ENCODE peak calls at places on chromosomes 5 and 9, in five cellular contexts. I, Q, E, L and U are unnamed samples.

GRCh38 chr9:96655198-96655851 is at the start of gene PRXL2C:
- DNase-seq in I (no peak), Q (no peak), E (peak; percentile 87), L (peak; percentile 79), U (peak; percentile 53)

GRCh38 chr9:70205366-70206020 is 53.3 kb upstream of the SMC5 start:
- DNase-seq in I (no peak), Q (no peak), E (no peak), L (no peak), U (no peak)

GRCh38 chr9:16884373-16884772 is 13.9 kb upstream of the BNC2 start:
- DNase-seq in I (no peak), Q (no peak), E (no peak), L (no peak), U (no peak)

GRCh38 chr5:98938459-98938858 is 9.7 kb upstream of the CHD1 start:
- DNase-seq in I (no peak), Q (no peak), E (no peak), L (no peak), U (peak; percentile 33)

GRCh38 chr5:60372786-60373185 is 327.2 kb downstream of the DEPDC1B start:
- DNase-seq in I (no peak), Q (no peak), E (no peak), L (no peak), U (no peak)

GRCh38 chr5:157818368-157818767 is 40.6 kb downstream of the CLINT1 start:
- DNase-seq in I (no peak), Q (no peak), E (no peak), L (no peak), U (no peak)

GRCh38 chr9:107750741-107751521 is 261.4 kb upstream of the KLF4 start:
- DNase-seq in I (no peak), Q (peak; percentile 81), E (no peak), L (no peak), U (peak; percentile 93)

GRCh38 chr9:133461975-133462374 is 2.2 kb downstream of the CACFD1 start:
- DNase-seq in I (no peak), Q (no peak), E (no peak), L (no peak), U (no peak)

GRCh38 chr5:122756263-122756911 is 18.5 kb upstream of the SNX2 start:
- DNase-seq in I (no peak), Q (no peak), E (no peak), L (no peak), U (peak; percentile 83)

GRCh38 chr9:121463026-121463827 is 36.4 kb downstream of the GGTA1 start:
- DNase-seq in I (no peak), Q (peak; percentile 6), E (peak; percentile 81), L (peak; percentile 87), U (peak; percentile 54)

GRCh38 chr5:127683006-127683405 is 20.2 kb upstream of the CCDC192 start:
- DNase-seq in I (no peak), Q (no peak), E (no peak), L (no peak), U (peak; percentile 69)

GRCh38 chr9:127634698-127635097 is 22.6 kb downstream of the STXBP1 start:
- DNase-seq in I (no peak), Q (peak; percentile 16), E (no peak), L (no peak), U (no peak)

GRCh38 chr9:98333703-98334582 is 78.5 kb upstream of the TBC1D2 start:
- DNase-seq in I (no peak), Q (peak; percentile 66), E (no peak), L (no peak), U (peak; percentile 94)

GRCh38 chr9:136418182-136419091 is 8.0 kb downstream of the PMPCA start:
- DNase-seq in I (no peak), Q (no peak), E (no peak), L (no peak), U (no peak)

GRCh38 chr5:68224561-68225187 is 9.1 kb downstream of the PIK3R1 start:
- DNase-seq in I (no peak), Q (no peak), E (no peak), L (no peak), U (no peak)

GRCh38 chr5:64693636-64694035 is 3.3 kb downstream of the SHISAL2B start:
- DNase-seq in I (no peak), Q (no peak), E (no peak), L (no peak), U (no peak)

GRCh38 chr5:170444969-170445505 is 55.9 kb upstream of the KCNMB1 start:
- DNase-seq in I (no peak), Q (no peak), E (no peak), L (no peak), U (no peak)

GRCh38 chr9:129910628-129911567 is 75.6 kb downstream of the USP20 start:
- DNase-seq in I (no peak), Q (peak; percentile 95), E (peak; percentile 81), L (no peak), U (peak; percentile 91)

GRCh38 chr5:81850494-81850893 is 99.6 kb upstream of the SSBP2 start:
- DNase-seq in I (no peak), Q (no peak), E (no peak), L (no peak), U (no peak)

GRCh38 chr9:104747245-104747564 is 278 bp upstream of the NIPSNAP3A start:
- DNase-seq in I (no peak), Q (no peak), E (no peak), L (no peak), U (no peak)

GRCh38 chr5:14671414-14671813 is 6.9 kb downstream of the OTULIN start:
- DNase-seq in I (no peak), Q (no peak), E (no peak), L (no peak), U (peak; percentile 23)

GRCh38 chr9:133793471-133793870 is 55.3 kb upstream of the SARDH start:
- DNase-seq in I (no peak), Q (no peak), E (no peak), L (no peak), U (no peak)

GRCh38 chr5:115842089-115842881 is 550 bp downstream of the AP3S1 start:
- DNase-seq in I (no peak), Q (peak; percentile 51), E (no peak), L (peak; percentile 87), U (no peak)

GRCh38 chr9:36986548-36987408 is 47.3 kb downstream of the PAX5 start:
- DNase-seq in I (no peak), Q (no peak), E (no peak), L (no peak), U (no peak)
- H3K4me3 ChIP-seq in I (no peak overlapping the region), Q (no peak overlapping the region), E (no peak overlapping the region), L (peak overlapping the region; percentile 52), U (peak overlapping the region; percentile 6)

GRCh38 chr9:37730256-37730655 is 23.3 kb upstream of the TRMT10B start:
- DNase-seq in I (no peak), Q (no peak), E (no peak), L (no peak), U (no peak)
- TF ChIP-seq MAX in I (no peak), Q (no peak), E (no peak), L (no peak), U (no peak)

GRCh38 chr9:14350766-14351165 is 36.8 kb upstream of the NFIB start:
- DNase-seq in I (no peak), Q (no peak), E (no peak), L (no peak), U (peak; percentile 62)
- TF ChIP-seq EZH2 in I (no peak), Q (no peak), E (no peak), L (peak; percentile 54), U (no peak)

DNA sequence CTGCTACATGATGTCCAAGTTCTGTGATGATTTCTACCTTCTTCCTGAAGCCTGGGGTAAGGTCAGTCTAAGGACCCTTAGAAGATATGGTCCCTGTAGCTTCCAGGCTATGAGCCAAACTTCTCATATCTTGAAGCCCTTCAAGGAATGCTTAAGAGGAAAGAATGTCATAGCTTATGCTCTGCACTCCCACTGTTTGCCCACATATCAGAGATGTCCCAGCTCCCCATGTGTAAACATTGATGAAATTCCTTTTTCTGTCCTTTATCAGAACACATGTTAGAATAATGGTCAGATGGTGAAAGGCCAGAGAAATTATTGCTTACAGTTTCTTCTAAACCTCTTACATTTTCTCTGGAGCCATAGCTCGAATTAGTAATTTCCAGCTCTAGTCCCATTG is 41.4 kb upstream of the RUSC2 start:
- DNase-seq in I (no peak), Q (no peak), E (no peak), L (no peak), U (no peak)
- H3K4me3 ChIP-seq in I (no peak overlapping the region), Q (no peak overlapping the region), E (no peak overlapping the region), L (no peak overlapping the region), U (no peak overlapping the region)

DNA sequence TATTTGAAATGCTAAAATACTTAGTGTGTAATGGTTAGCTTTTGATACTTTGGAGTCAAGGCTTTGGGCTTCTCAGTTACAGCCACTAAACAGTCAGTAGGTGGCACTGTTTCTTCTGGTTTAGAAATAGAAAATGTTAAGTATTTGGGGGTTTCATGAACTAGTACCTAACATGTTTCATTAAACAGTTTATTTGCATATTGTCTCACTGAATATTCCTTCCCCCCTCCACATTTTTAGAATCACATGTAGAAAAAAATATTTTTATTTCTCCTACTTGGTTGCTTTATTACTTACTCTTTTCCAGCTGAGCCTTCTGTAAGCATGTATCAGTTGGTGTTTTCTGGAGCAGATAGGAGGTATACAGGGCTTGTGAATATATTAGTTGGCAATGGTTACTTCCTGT is 48.0 kb downstream of the IPO11 start:
- DNase-seq in I (no peak), Q (no peak), E (peak; percentile 32), L (no peak), U (peak; percentile 67)
- TF ChIP-seq MAX in I (no peak), Q (no peak), E (no peak), L (no peak), U (no peak)

GRCh38 chr5:154472871-154473580 is 5.0 kb downstream of the HAND1 start:
- DNase-seq in I (no peak), Q (no peak), E (no peak), L (peak; percentile 65), U (no peak)
- TF ChIP-seq EZH2 in I (no peak), Q (no peak), E (no peak), L (peak; percentile 60), U (peak; percentile 92)

GRCh38 chr5:139806111-139806510 is 10.5 kb downstream of the PSD2 start:
- DNase-seq in I (no peak), Q (no peak), E (no peak), L (no peak), U (no peak)

GRCh38 chr5:139806726-139807646 is 11.4 kb downstream of the PSD2 start:
- DNase-seq in I (no peak), Q (no peak), E (no peak), L (no peak), U (no peak)

GRCh38 chr5:139809331-139809810 is 13.8 kb downstream of the PSD2 start:
- DNase-seq in I (no peak), Q (no peak), E (no peak), L (no peak), U (no peak)

GRCh38 chr5:139808481-139809330 is 13.1 kb downstream of the PSD2 start:
- DNase-seq in I (no peak), Q (no peak), E (peak; percentile 82), L (peak; percentile 88), U (peak; percentile 13)

DNA sequence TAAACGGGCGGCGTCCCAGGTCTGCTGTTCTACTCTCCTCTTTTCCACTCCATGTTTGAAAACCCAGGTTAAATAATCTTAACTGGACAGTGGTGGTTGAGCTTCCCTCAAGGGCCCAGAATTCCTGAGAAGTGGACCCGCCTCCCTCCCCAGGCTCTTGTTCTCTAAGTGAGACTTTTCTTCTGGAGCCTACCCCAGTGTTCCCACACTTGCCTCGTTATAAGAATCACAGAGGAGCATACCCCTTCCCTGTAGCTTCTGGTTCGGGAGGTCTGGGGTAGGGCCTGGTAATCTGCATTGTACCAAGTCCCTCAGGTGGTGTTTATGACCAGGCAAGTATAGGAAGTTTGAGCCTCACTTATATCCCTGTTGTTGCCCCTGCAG is 12.0 kb downstream of the PSD2 start:
- DNase-seq in I (no peak), Q (no peak), E (no peak), L (no peak), U (no peak)
- H3K4me3 ChIP-seq in I (no peak overlapping the region), Q (no peak overlapping the region), E (no peak overlapping the region), L (no peak overlapping the region), U (no peak overlapping the region)